ENCODE peak calls at places on chromosomes 4 and X, in five cellular contexts. One of them, this sample, is unnamed.

GRCh38 chrX:18617351-18617750 is 54.6 kb downstream of the RS1 start:
- DNase-seq in mesenchymal stem cell: peak
- DNase-seq in IMR-90: peak
- DNase-seq in neuronal stem cell: peak
- DNase-seq in H1: no peak
- DNase-seq in this sample: peak

GRCh38 chr4:116332508-116332907 is 752.9 kb downstream of the TRAM1L1 start:
- DNase-seq in mesenchymal stem cell: no peak
- DNase-seq in IMR-90: no peak
- DNase-seq in neuronal stem cell: no peak
- DNase-seq in H1: no peak
- DNase-seq in this sample: no peak

GRCh38 chr4:33107813-33108212 is 2387.6 kb downstream of the PCDH7 start:
- DNase-seq in mesenchymal stem cell: peak
- DNase-seq in IMR-90: no peak
- DNase-seq in neuronal stem cell: no peak
- DNase-seq in H1: no peak
- DNase-seq in this sample: no peak

GRCh38 chr4:152581536-152582160 is 45.8 kb upstream of the FBXW7 start:
- DNase-seq in mesenchymal stem cell: peak
- DNase-seq in IMR-90: no peak
- DNase-seq in neuronal stem cell: no peak
- DNase-seq in H1: no peak
- DNase-seq in this sample: no peak

GRCh38 chr4:24411299-24411698 is 173.1 kb downstream of the DHX15 start:
- DNase-seq in mesenchymal stem cell: no peak
- DNase-seq in IMR-90: no peak
- DNase-seq in neuronal stem cell: no peak
- DNase-seq in H1: no peak
- DNase-seq in this sample: no peak

GRCh38 chr4:67130411-67130810 is 414.9 kb downstream of the CENPC start:
- DNase-seq in mesenchymal stem cell: no peak
- DNase-seq in IMR-90: no peak
- DNase-seq in neuronal stem cell: no peak
- DNase-seq in H1: no peak
- DNase-seq in this sample: no peak

GRCh38 chrX:110201799-110202198 is 116.1 kb downstream of the AMMECR1 start:
- DNase-seq in mesenchymal stem cell: no peak
- DNase-seq in IMR-90: no peak
- DNase-seq in neuronal stem cell: no peak
- DNase-seq in H1: no peak
- DNase-seq in this sample: no peak

GRCh38 chrX:2451456-2452316 is 49.1 kb downstream of the DHRSX start:
- DNase-seq in mesenchymal stem cell: peak
- DNase-seq in IMR-90: peak
- DNase-seq in neuronal stem cell: no peak
- DNase-seq in H1: peak
- DNase-seq in this sample: peak

GRCh38 chrX:39911278-39911897 is 186.4 kb downstream of the BCOR start:
- DNase-seq in mesenchymal stem cell: no peak
- DNase-seq in IMR-90: no peak
- DNase-seq in neuronal stem cell: no peak
- DNase-seq in H1: no peak
- DNase-seq in this sample: no peak

GRCh38 chr4:154982187-154983047 is 201.3 kb downstream of the RBM46 start:
- DNase-seq in mesenchymal stem cell: peak
- DNase-seq in IMR-90: peak
- DNase-seq in neuronal stem cell: peak
- DNase-seq in H1: peak
- DNase-seq in this sample: peak

GRCh38 chrX:31921236-31921635 is 849.4 kb upstream of the FTHL17 start:
- DNase-seq in mesenchymal stem cell: no peak
- DNase-seq in IMR-90: no peak
- DNase-seq in neuronal stem cell: no peak
- DNase-seq in H1: no peak
- DNase-seq in this sample: no peak

GRCh38 chrX:17521871-17522693 is 147.1 kb downstream of the NHS start:
- DNase-seq in mesenchymal stem cell: no peak
- DNase-seq in IMR-90: peak
- DNase-seq in neuronal stem cell: no peak
- DNase-seq in H1: no peak
- DNase-seq in this sample: peak

GRCh38 chrX:33252306-33252825 is 41.0 kb upstream of the DMD start:
- DNase-seq in mesenchymal stem cell: no peak
- DNase-seq in IMR-90: peak
- DNase-seq in neuronal stem cell: no peak
- DNase-seq in H1: no peak
- DNase-seq in this sample: no peak

GRCh38 chrX:9312922-9313867 is 151.7 kb upstream of the TBL1X start:
- DNase-seq in mesenchymal stem cell: no peak
- DNase-seq in IMR-90: no peak
- DNase-seq in neuronal stem cell: no peak
- DNase-seq in H1: peak
- DNase-seq in this sample: no peak

GRCh38 chr4:73669410-73670183 is 49.4 kb upstream of the RASSF6 start:
- DNase-seq in mesenchymal stem cell: no peak
- DNase-seq in IMR-90: no peak
- DNase-seq in neuronal stem cell: no peak
- DNase-seq in H1: no peak
- DNase-seq in this sample: no peak
- H3K4me3 ChIP-seq in mesenchymal stem cell: no peak
- H3K4me3 ChIP-seq in IMR-90: no peak
- H3K4me3 ChIP-seq in neuronal stem cell: no peak
- H3K4me3 ChIP-seq in H1: no peak
- H3K4me3 ChIP-seq in this sample: no peak

GRCh38 chr4:168832746-168833575 is 177.1 kb downstream of the CBR4 start:
- DNase-seq in mesenchymal stem cell: peak
- DNase-seq in IMR-90: no peak
- DNase-seq in neuronal stem cell: no peak
- DNase-seq in H1: peak
- DNase-seq in this sample: no peak
- H3K14ac ChIP-seq in mesenchymal stem cell: peak
- H3K14ac ChIP-seq in IMR-90: peak
- H3K14ac ChIP-seq in neuronal stem cell: peak
- H3K14ac ChIP-seq in H1: no peak
- H3K14ac ChIP-seq in this sample: peak

DNA sequence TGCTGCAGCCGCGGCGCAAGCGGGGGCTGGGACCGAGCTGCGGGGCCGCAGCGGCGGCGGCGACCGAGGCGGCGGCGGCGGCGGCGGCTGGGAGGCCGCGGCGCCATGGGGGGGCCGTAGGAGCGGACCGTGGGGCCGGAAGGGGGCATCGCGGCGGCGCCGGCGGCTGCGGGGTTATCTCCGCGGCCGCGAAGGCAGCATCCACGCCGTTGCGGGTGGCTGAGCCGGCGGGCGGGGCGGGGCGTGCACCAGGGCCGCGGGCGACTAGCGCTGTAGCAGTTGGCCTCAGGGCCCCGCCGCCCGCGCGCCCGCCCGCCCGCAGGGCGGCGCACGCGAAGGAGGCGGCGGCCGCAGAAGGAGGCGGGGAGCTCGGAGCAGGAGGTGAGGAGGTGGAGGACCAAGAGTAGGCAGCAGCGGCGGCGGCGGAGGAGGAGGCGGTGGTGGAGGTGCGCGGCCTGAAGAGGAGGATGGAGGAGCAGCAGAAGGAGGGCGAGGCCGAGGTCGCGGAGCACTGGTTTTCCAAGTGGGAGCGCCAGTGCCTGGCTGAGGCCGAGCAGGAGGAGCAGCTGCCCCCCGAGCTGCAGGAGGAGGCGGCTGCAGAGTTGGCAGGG is 126.1 kb upstream of the CXorf66 start:
- DNase-seq in mesenchymal stem cell: no peak
- DNase-seq in IMR-90: no peak
- DNase-seq in neuronal stem cell: peak
- DNase-seq in H1: peak
- DNase-seq in this sample: no peak
- H3K4me3 ChIP-seq in mesenchymal stem cell: peak
- H3K4me3 ChIP-seq in IMR-90: peak
- H3K4me3 ChIP-seq in neuronal stem cell: peak
- H3K4me3 ChIP-seq in H1: peak
- H3K4me3 ChIP-seq in this sample: peak

GRCh38 chr4:168177546-168178149 is 85.3 kb downstream of the ANXA10 start:
- DNase-seq in mesenchymal stem cell: no peak
- DNase-seq in IMR-90: no peak
- DNase-seq in neuronal stem cell: no peak
- DNase-seq in H1: no peak
- DNase-seq in this sample: no peak
- H3K14ac ChIP-seq in mesenchymal stem cell: no peak
- H3K14ac ChIP-seq in IMR-90: no peak
- H3K14ac ChIP-seq in neuronal stem cell: no peak
- H3K14ac ChIP-seq in H1: no peak
- H3K14ac ChIP-seq in this sample: no peak

DNA sequence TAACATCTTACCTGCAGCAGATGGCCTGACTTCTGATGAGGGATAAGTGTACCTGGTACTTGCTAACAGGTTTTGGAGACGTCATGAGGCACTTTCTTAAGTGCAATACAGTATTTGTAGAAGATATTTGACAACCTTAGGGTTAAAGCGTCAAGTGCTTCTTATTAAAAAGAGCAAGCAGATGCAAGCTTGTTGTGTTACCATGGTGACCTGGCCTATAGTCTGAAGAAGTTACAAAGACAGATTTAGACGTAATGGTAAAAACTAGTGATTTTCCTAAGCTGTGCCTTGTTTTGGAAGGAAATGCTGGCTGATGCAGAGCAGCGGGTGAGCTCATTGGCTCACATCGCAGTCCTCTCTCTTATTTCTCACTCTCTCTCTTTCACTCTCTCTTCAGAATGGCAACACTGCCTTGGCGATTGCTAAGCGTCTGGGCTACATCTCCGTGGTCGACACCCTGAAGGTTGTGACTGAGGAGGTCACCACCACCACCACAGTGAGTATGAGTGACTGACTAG is 243.6 kb downstream of the ANK2 start:
- DNase-seq in mesenchymal stem cell: peak
- DNase-seq in IMR-90: peak
- DNase-seq in neuronal stem cell: no peak
- DNase-seq in H1: no peak
- DNase-seq in this sample: no peak
- H3K4me3 ChIP-seq in mesenchymal stem cell: no peak
- H3K4me3 ChIP-seq in IMR-90: no peak
- H3K4me3 ChIP-seq in neuronal stem cell: peak
- H3K4me3 ChIP-seq in H1: peak
- H3K4me3 ChIP-seq in this sample: no peak

DNA sequence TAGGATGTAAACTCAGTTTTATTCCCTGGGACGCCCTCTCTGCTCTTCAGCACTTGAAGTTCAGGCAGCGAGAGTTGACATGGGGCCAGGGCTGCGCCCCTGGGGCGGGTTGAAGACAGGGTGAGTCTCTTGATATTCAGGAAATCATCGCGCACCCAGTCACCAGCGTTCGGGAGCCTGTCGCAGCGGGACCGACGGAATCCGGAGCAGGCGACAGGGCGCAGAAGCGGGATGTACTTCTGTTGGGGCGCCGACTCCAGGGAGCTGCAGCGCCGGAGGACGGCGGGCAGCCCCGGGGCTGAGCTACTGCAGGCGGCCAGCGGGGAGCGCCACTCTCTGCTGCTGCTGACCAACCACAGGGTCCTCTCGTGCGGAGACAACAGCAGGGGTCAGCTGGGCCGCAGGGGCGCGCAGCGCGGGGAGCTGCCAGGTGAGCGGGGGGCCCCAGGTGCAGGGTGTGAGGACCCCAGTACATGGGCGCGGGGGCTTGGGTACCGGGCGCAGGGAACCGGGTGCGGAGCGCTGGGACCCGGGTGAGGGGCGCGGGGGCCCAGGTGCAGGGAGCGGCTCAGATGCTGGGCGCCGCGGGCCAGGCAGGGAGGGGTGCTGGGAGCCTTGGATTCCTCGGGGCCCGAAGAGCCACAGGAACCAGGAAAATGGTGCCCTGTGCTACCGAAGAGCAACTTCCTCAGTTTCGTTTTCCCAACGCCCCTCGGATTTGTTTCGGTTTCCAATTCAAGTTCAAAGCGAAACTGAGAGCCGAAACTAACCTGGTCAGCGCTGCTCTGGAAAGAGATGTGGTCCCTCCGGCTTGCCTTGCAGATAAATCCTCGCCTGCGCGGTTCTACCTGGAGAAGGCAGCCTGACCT is at the start of gene HERC6:
- DNase-seq in mesenchymal stem cell: peak
- DNase-seq in IMR-90: peak
- DNase-seq in neuronal stem cell: peak
- DNase-seq in H1: peak
- DNase-seq in this sample: peak
- H3K14ac ChIP-seq in mesenchymal stem cell: peak
- H3K14ac ChIP-seq in IMR-90: peak
- H3K14ac ChIP-seq in neuronal stem cell: no peak
- H3K14ac ChIP-seq in H1: no peak
- H3K14ac ChIP-seq in this sample: peak

DNA sequence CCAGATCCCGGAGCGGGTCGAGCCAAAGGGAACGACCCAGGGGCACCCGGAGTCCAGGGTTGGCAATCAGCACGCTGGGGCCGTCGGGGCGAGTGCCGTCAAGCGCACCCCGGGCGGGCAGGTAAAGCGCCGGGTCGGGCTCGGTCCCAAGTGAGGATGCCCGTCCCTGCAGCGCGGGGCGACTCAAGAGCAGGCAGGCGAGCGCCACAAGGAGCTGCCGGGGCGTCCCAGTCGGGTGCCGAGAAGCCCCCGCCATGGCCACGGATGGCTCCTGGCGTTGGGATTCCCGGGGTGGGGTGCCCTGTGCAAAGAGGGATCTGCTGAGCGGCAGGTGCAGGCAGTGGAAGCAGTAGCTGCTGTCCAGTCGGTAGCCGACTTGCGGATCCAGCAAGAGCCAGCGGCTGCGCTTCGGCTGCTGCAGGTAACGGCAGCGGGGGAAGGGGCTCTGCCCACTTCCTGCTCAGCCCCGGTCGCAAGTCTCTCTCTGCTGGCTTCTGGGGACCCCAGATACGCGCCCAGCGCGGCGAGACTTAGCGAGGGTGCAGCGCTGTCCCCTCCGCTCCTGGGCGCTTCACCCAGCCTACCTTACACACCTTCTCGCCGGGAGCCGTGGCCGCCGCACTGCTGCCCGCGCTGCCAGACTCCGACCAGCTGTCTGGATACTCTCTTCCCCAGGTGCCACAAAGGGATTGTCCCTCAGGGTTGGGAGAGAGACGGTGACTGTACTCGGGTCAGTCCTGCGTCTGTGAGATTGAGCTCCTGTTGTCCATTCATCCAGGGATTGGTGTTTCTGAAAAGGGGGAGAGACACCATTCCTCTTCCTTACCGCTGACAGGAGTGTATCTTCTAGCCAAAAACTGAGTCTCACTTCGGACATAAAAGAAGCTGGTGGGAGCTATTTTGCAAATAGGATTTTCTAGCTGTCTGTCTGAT is at the start of gene FREM3:
- DNase-seq in mesenchymal stem cell: no peak
- DNase-seq in IMR-90: no peak
- DNase-seq in neuronal stem cell: peak
- DNase-seq in H1: peak
- DNase-seq in this sample: peak
- H3K4me3 ChIP-seq in mesenchymal stem cell: peak
- H3K4me3 ChIP-seq in IMR-90: no peak
- H3K4me3 ChIP-seq in neuronal stem cell: no peak
- H3K4me3 ChIP-seq in H1: peak
- H3K4me3 ChIP-seq in this sample: peak

This sample was measured in trophoblast cell.